ENCODE peak calls at places on chromosomes 11 and 22, in seven cellular contexts. B is CD8-positive, alpha-beta T cell; Z is stomach; M is mammary epithelial cell; K is uterus; U is pancreas; G is fibroblast of lung. E is an unnamed sample.

GRCh38 chr11:61609000-61609969 is 28.4 kb upstream of the SYT7 start:
- DNase-seq in B (no peak), Z (no peak), M (no peak), K (no peak), U (no peak), G (no peak), E (no peak)

GRCh38 chr11:416757-417621 is 2.2 kb upstream of the SIGIRR start:
- DNase-seq in B (peak; percentile 55), Z (peak; percentile 82), M (peak; percentile 45), K (no peak), U (peak; percentile 80), G (no peak), E (peak; percentile 89)

GRCh38 chr11:29676993-29677392 is 339.8 kb downstream of the KCNA4 start:
- DNase-seq in B (no peak), Z (no peak), M (no peak), K (no peak), U (no peak), G (peak; percentile 18), E (no peak)

GRCh38 chr11:88402192-88402715 is 64.7 kb upstream of the CTSC start:
- DNase-seq in B (no peak), Z (no peak), M (peak; percentile 90), K (no peak), U (no peak), G (peak; percentile 91), E (no peak)

GRCh38 chr11:60939828-60940227 is 12.1 kb downstream of the SLC15A3 start:
- DNase-seq in B (no peak), Z (no peak), M (no peak), K (no peak), U (no peak), G (no peak), E (no peak)

GRCh38 chr11:65785329-65786007 is 1.4 kb upstream of the OVOL1 start:
- DNase-seq in B (no peak), Z (no peak), M (no peak), K (no peak), U (no peak), G (no peak), E (no peak)

GRCh38 chr22:24138649-24139420 is 42.5 kb upstream of the SUSD2 start:
- DNase-seq in B (no peak), Z (no peak), M (no peak), K (no peak), U (no peak), G (no peak), E (no peak)

GRCh38 chr11:82557274-82557673 is 176.4 kb downstream of the FAM181B start:
- DNase-seq in B (no peak), Z (no peak), M (no peak), K (no peak), U (peak; percentile 16), G (no peak), E (no peak)

GRCh38 chr22:39253427-39254070 is 8.8 kb upstream of the PDGFB start:
- DNase-seq in B (peak; percentile 15), Z (peak; percentile 89), M (peak; percentile 82), K (peak; percentile 93), U (peak; percentile 88), G (peak; percentile 88), E (no peak)

GRCh38 chr22:44825310-44826150 is 73.2 kb downstream of the ARHGAP8 start:
- DNase-seq in B (no peak), Z (no peak), M (no peak), K (no peak), U (no peak), G (no peak), E (no peak)

GRCh38 chr11:121869478-121869877 is 246.5 kb downstream of the BLID start:
- DNase-seq in B (no peak), Z (no peak), M (no peak), K (no peak), U (no peak), G (no peak), E (no peak)

GRCh38 chr22:39900306-39901227 is at the start of gene GRAP2:
- DNase-seq in B (peak; percentile 74), Z (no peak), M (no peak), K (no peak), U (no peak), G (no peak), E (no peak)

GRCh38 chr22:38946771-38947170 is 10.6 kb upstream of the APOBEC3A start:
- DNase-seq in B (no peak), Z (no peak), M (no peak), K (no peak), U (no peak), G (no peak), E (no peak)

GRCh38 chr11:47234669-47235075 is 13.9 kb downstream of the ACP2 start:
- DNase-seq in B (peak; percentile 56), Z (peak; percentile 86), M (no peak), K (no peak), U (peak; percentile 78), G (peak; percentile 34), E (no peak)

GRCh38 chr22:27259390-27259789 is 542.2 kb downstream of the MN1 start:
- DNase-seq in B (no peak), Z (no peak), M (no peak), K (no peak), U (no peak), G (no peak), E (no peak)

GRCh38 chr11:11016123-11016522 is 158.3 kb upstream of the ZBED5 start:
- DNase-seq in B (no peak), Z (no peak), M (peak; percentile 31), K (no peak), U (no peak), G (no peak), E (no peak)

GRCh38 chr11:6737872-6738466 is 33.8 kb downstream of the OR2AG2 start:
- DNase-seq in B (peak; percentile 71), Z (peak; percentile 65), M (peak; percentile 53), K (peak; percentile 20), U (peak; percentile 28), G (peak; percentile 14), E (no peak)

DNA sequence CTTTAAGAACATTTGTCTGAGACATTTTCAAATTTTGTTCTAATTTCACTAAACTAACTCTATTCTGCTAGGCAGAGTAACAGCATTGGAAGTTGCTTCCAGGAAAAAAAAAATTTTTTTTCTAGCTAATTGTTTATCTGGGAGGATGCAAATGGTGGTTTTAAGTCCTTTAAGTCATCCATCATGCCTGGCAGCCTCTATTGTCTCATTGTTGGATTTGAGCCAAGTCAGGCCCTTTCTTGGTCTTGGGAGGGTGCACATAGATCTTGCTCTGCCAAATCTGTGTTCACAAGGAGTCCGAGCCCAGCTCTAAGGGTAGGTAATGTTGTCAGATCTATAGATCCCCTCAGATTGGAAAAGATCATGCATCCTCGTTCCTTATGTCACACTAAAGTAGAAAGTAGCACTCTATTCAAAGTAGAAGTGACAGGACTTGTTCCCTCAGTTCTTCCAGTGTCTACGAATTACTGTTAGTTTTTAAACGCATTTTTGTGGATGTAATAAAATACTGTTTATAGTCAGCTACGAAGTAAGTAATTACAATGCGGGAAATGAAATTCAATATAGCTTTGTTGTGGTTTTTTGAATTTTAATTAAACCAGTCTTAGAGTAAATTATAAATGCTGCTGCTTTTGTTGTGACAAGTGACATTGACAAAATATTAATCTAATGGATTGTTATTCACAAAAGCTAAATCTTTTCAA is 166.0 kb upstream of the RASSF10 start:
- DNase-seq in B (no peak), Z (no peak), M (peak; percentile 54), K (peak; percentile 69), U (no peak), G (peak; percentile 91), E (no peak)
- H3K4me1 ChIP-seq in B (no peaks in the 10 kb centered on the region), Z (peaks cover 39% of the 10 kb centered on the region), M (peaks cover 52% of the 10 kb centered on the region), K (no peaks in the 10 kb centered on the region), U (peaks cover 56% of the 10 kb centered on the region), G (peaks cover 17% of the 10 kb centered on the region), E (peaks cover 24% of the 10 kb centered on the region)

GRCh38 chr11:69014084-69014935 is 1.3 kb upstream of the MRGPRF start:
- DNase-seq in B (no peak), Z (peak; percentile 44), M (no peak), K (peak; percentile 91), U (no peak), G (peak; percentile 20), E (no peak)

GRCh38 chr11:69011624-69012091 is 1.4 kb downstream of the MRGPRF start:
- DNase-seq in B (no peak), Z (no peak), M (no peak), K (no peak), U (no peak), G (no peak), E (no peak)

GRCh38 chr11:69014936-69015549 is 2.0 kb upstream of the MRGPRF start:
- DNase-seq in B (no peak), Z (no peak), M (no peak), K (no peak), U (no peak), G (no peak), E (no peak)

GRCh38 chr11:69012092-69013008 is 696 bp downstream of the MRGPRF start:
- DNase-seq in B (no peak), Z (no peak), M (no peak), K (peak; percentile 52), U (no peak), G (peak; percentile 26), E (no peak)

DNA sequence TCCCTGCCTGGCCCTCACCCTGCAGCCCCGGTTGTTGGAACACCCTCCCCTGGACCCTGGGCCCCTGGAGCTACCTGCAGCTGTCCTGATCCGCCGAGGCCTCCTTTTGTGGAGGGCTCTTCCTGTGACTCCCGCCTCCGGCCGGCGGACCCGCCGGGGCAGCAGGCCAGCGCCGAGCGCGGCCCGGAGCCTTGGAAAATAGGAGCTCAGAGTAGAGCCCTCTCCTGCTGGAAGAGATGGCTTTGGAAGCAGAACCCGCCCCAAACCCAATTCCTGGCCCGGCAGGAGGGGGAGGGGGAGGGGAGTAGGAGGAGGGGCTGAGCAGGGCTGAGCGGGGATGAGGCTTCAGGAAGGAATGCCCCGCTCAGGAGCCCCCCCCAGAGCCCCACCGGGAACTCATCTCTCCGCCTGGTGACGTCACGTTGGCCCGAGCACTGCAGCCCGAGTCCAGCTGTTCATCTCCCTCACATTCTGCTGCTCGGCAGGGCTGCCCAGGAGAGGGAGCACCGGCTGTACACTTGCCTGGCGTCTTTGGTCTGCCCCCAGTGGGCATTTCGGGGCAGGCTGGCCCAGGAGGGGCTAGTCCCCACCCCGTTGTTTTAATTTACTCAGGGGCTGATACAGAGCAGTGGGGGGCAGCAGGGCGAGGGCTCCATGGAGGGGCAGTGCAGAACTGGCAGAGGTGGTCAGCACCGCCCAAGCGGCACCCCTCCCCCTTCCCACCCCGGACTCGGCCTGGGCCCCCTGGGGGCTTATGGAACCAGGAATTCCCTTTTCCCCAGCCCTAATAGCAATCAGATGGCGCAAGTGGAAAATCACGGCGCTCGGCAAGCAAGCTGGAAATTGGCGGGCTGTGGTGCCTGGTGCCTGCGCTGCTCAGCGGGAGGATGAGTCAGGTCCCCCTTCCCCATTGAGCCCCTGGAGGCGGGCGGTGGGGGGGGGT is at the start of gene MRGPRF:
- DNase-seq in B (no peak), Z (peak; percentile 67), M (no peak), K (peak; percentile 99), U (peak; percentile 48), G (peak; percentile 74), E (peak; percentile 79)
- H3K27ac ChIP-seq in B (no peak within 1 kb of the TSS), Z (peak within 1 kb of the TSS; percentile 90), M (no peak within 1 kb of the TSS), K (peak within 1 kb of the TSS; percentile 97), U (no peak within 1 kb of the TSS), G (peak within 1 kb of the TSS; percentile 98), E (peak within 1 kb of the TSS; percentile 78)

DNA sequence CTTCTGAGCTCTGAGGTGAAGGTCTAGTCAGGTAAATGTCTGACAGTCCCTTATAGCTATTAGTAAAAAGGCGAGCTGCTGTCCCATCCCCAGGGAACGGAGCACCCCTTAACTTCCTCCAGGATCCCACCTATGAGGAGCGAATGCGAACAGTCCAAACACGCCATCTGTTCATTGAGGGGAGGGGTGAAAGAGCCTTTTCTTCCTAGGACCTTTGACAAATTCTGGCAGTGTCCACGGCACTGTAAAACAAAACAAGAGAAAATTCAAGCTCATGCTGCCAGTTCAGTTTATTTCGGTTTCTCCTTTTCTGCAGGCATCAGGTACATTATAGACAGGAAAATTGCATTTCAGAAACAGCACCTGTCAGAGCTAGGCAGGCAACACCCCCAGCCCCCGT is 253.8 kb upstream of the CADM1 start:
- DNase-seq in B (no peak), Z (no peak), M (no peak), K (no peak), U (no peak), G (no peak), E (no peak)
- H3K36me3 ChIP-seq in B (no peaks in the 10 kb centered on the region), Z (no peaks in the 10 kb centered on the region), M (no peaks in the 10 kb centered on the region), K (no peaks in the 10 kb centered on the region), U (no peaks in the 10 kb centered on the region), G (no peaks in the 10 kb centered on the region), E (no peaks in the 10 kb centered on the region)

GRCh38 chr11:63243533-63243932 is at the start of gene SLC22A25:
- DNase-seq in B (no peak), Z (no peak), M (no peak), K (no peak), U (no peak), G (no peak), E (peak; percentile 69)
- H3K4me1 ChIP-seq in B (peaks cover 11% of the 10 kb centered on the region), Z (no peaks in the 10 kb centered on the region), M (no peaks in the 10 kb centered on the region), K (no peaks in the 10 kb centered on the region), U (peaks cover 16% of the 10 kb centered on the region), G (no peaks in the 10 kb centered on the region), E (no peaks in the 10 kb centered on the region)

E was measured in upper lobe of right lung.